ENCODE peak calls at places on chromosomes 6 and 20, in four cellular contexts. E is cardiac muscle cell, V is fibroblast of the aortic adventitia, Q is WTC11. N is an unnamed sample.

GRCh38 chr6:136592930-136593673 is 42.9 kb upstream of the MAP7 start:
- DNase-seq in Q (no peak), V (peak), E (no peak), N (no peak)

GRCh38 chr6:155207223-155207622 is 56.6 kb upstream of the CLDN20 start:
- DNase-seq in Q (no peak), E (no peak), V (no peak), N (no peak)

GRCh38 chr6:107491059-107491609 is 1.2 kb downstream of the SOBP start:
- DNase-seq in V (peak), E (peak), Q (peak), N (peak)

GRCh38 chr6:149888659-149889058 is 9.3 kb downstream of the RAET1E start:
- DNase-seq in Q (no peak), E (no peak), V (no peak), N (no peak)

GRCh38 chr6:44084231-44085014 is 42.8 kb downstream of the MRPL14 start:
- DNase-seq in E (peak), Q (no peak), V (no peak), N (no peak)

GRCh38 chr6:167858086-167858591 is 31.4 kb downstream of the AFDN start:
- DNase-seq in E (no peak), Q (no peak), V (peak), N (no peak)

GRCh38 chr6:117776441-117776840 is 101.2 kb downstream of the NUS1 start:
- DNase-seq in E (peak), V (peak), Q (no peak), N (no peak)

GRCh38 chr6:13708679-13709261 is 2.9 kb downstream of the RANBP9 start:
- DNase-seq in E (no peak), V (peak), Q (no peak), N (no peak)

GRCh38 chr6:26286168-26286854 is 78.7 kb upstream of the BTN3A2 start:
- DNase-seq in Q (peak), V (peak), E (peak), N (peak)

GRCh38 chr20:63553251-63553932 is 567 bp upstream of the FNDC11 start:
- DNase-seq in Q (peak), V (peak), E (peak), N (peak)

GRCh38 chr20:63846128-63846771 is 15.0 kb upstream of the ABHD16B start:
- DNase-seq in V (peak), E (peak), Q (peak), N (no peak)

GRCh38 chr20:61436268-61436667 is 184.2 kb downstream of the CDH4 start:
- DNase-seq in V (peak), E (no peak), Q (no peak), N (no peak)

GRCh38 chr6:56550307-56550706 is 92.4 kb downstream of the DST start:
- DNase-seq in V (peak), Q (no peak), E (no peak), N (no peak)

GRCh38 chr20:18837710-18838109 is 24.1 kb downstream of the SCP2D1 start:
- DNase-seq in Q (no peak), V (no peak), E (peak), N (no peak)

GRCh38 chr6:78615430-78615904 is 251.9 kb upstream of the IRAK1BP1 start:
- DNase-seq in V (no peak), Q (no peak), E (no peak), N (no peak)

GRCh38 chr6:127515794-127516675 is 3.1 kb downstream of the MTCL3 start:
- DNase-seq in V (peak), E (peak), Q (peak), N (peak)
- TF ChIP-seq CTCF in V (no peak), E (no peak), Q (no peak), N (no peak)

GRCh38 chr6:50823130-50823920 is 4.7 kb downstream of the TFAP2B start:
- DNase-seq in Q (peak), V (no peak), E (no peak), N (no peak)

GRCh38 chr6:50824505-50824904 is 5.8 kb downstream of the TFAP2B start:
- DNase-seq in V (no peak), Q (no peak), E (no peak), N (no peak)

GRCh38 chr6:50826803-50827202 is 8.1 kb downstream of the TFAP2B start:
- DNase-seq in E (no peak), Q (no peak), V (no peak), N (no peak)

GRCh38 chr6:50826037-50826761 is 7.5 kb downstream of the TFAP2B start:
- DNase-seq in E (no peak), V (no peak), Q (no peak), N (no peak)

DNA sequence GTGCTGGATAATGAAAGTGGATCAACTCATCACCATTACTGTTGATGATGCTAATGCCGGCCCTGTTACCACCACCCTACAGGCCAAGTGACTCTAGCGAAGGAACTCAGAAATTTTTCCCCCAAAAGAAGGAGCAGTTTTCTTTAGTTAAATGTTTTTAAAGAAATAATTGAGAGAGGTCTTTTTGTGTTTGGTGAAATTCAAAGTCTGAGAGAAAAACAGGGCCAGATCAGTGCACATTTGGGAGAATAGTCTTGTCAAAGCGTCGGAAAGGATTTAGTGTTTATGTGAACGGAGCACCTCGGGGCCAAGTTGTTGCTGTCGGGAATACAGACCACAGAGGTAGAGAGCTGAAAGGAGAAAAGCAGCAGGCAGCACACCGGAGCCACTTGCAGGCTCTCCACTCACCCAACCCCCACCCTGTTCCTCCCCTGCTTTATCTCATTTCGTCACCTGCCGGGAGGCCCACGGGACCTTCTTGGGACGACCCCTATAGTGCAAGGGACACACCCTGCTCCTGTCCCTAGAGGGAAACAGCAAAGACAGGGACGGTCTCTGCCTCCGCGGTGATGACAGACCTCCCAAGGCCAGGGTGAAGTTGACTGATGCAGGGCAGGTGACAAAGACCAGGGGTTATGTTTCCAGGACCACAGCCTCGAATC is 6.8 kb downstream of the TFAP2B start:
- DNase-seq in V (no peak), E (no peak), Q (no peak), N (no peak)
- TF ChIP-seq CTCF in V (no peak), E (no peak), Q (no peak), N (no peak)

GRCh38 chr6:61886608-61887259 is 399.3 kb downstream of the KHDRBS2 start:
- DNase-seq in E (peak), Q (no peak), V (no peak), N (no peak)
- TF ChIP-seq CTCF in E (no peak), Q (no peak), V (no peak), N (peak)

GRCh38 chr6:16548121-16548520 is 213.1 kb downstream of the ATXN1 start:
- DNase-seq in Q (no peak), E (no peak), V (peak), N (no peak)

GRCh38 chr6:16553531-16553930 is 207.7 kb downstream of the ATXN1 start:
- DNase-seq in E (no peak), Q (no peak), V (no peak), N (no peak)

GRCh38 chr6:16555550-16555949 is 205.7 kb downstream of the ATXN1 start:
- DNase-seq in E (no peak), V (no peak), Q (no peak), N (no peak)

GRCh38 chr6:16547586-16547985 is 213.7 kb downstream of the ATXN1 start:
- DNase-seq in Q (no peak), E (no peak), V (no peak), N (no peak)

GRCh38 chr6:16551466-16551865 is 209.8 kb downstream of the ATXN1 start:
- DNase-seq in Q (no peak), E (no peak), V (no peak), N (no peak)
- TF ChIP-seq CTCF in Q (no peak), E (no peak), V (no peak), N (no peak)

GRCh38 chr20:60313609-60314008 is 355.4 kb downstream of the CDH26 start:
- DNase-seq in E (no peak), V (no peak), Q (no peak), N (no peak)
- TF ChIP-seq CTCF in E (no peak), V (no peak), Q (no peak), N (no peak)

GRCh38 chr6:50654155-50654554 is 59.2 kb upstream of the TFAP2D start:
- DNase-seq in V (no peak), Q (no peak), E (no peak), N (no peak)

GRCh38 chr6:50653253-50653652 is 60.1 kb upstream of the TFAP2D start:
- DNase-seq in E (no peak), Q (no peak), V (no peak), N (no peak)

GRCh38 chr6:50657513-50657912 is 55.8 kb upstream of the TFAP2D start:
- DNase-seq in Q (no peak), V (peak), E (no peak), N (no peak)

GRCh38 chr6:50658561-50658960 is 54.8 kb upstream of the TFAP2D start:
- DNase-seq in Q (no peak), V (no peak), E (no peak), N (no peak)

GRCh38 chr6:50655848-50656453 is 57.4 kb upstream of the TFAP2D start:
- DNase-seq in E (peak), V (peak), Q (no peak), N (no peak)
- TF ChIP-seq CTCF in E (peak), V (peak), Q (peak), N (peak)